ENCODE peak calls at places on chromosomes 2 and 18, in six cellular contexts. F, J, G, D, P and E are unnamed samples.

GRCh38 chr18:23710068-23710527 is 20.8 kb downstream of the LAMA3 start:
- DNase-seq in F (no peak), J (no peak), G (peak), D (no peak), P (peak), E (no peak)

GRCh38 chr18:55706893-55707292 is 118.9 kb upstream of the TCF4 start:
- DNase-seq in F (no peak), J (no peak), G (peak), D (no peak), P (no peak), E (peak)

GRCh38 chr2:156589381-156590079 is 153.4 kb downstream of the GPD2 start:
- DNase-seq in F (peak), J (no peak), G (peak), D (peak), P (no peak), E (peak)

GRCh38 chr2:213834331-213834730 is 550.1 kb downstream of the SPAG16 start:
- DNase-seq in F (no peak), J (no peak), G (peak), D (no peak), P (no peak), E (peak)

GRCh38 chr2:199019898-199020507 is 437.7 kb downstream of the SATB2 start:
- DNase-seq in F (peak), J (no peak), G (peak), D (no peak), P (no peak), E (peak)

GRCh38 chr2:45257820-45258219 is 248.6 kb upstream of the SIX2 start:
- DNase-seq in F (no peak), J (no peak), G (no peak), D (no peak), P (no peak), E (no peak)

GRCh38 chr2:169978402-169979017 is 151.3 kb downstream of the UBR3 start:
- DNase-seq in F (peak), J (no peak), G (no peak), D (no peak), P (no peak), E (no peak)

GRCh38 chr2:101546376-101547058 is 71.6 kb upstream of the RFX8 start:
- DNase-seq in F (no peak), J (no peak), G (peak), D (no peak), P (no peak), E (peak)

GRCh38 chr2:173048901-173049661 is 26.6 kb upstream of the MAP3K20 start:
- DNase-seq in F (no peak), J (no peak), G (peak), D (peak), P (peak), E (peak)

GRCh38 chr2:68385232-68385906 is 20.3 kb downstream of the PLEK start:
- DNase-seq in F (no peak), J (no peak), G (no peak), D (no peak), P (no peak), E (no peak)

GRCh38 chr2:30237346-30238142 is 6.2 kb downstream of the LBH start:
- DNase-seq in F (no peak), J (no peak), G (no peak), D (peak), P (no peak), E (no peak)

GRCh38 chr2:46970334-46971288 is 55.0 kb upstream of the MCFD2 start:
- DNase-seq in F (no peak), J (no peak), G (peak), D (no peak), P (no peak), E (no peak)

GRCh38 chr2:204293884-204294535 is 251.3 kb upstream of the PARD3B start:
- DNase-seq in F (no peak), J (no peak), G (no peak), D (no peak), P (no peak), E (no peak)

GRCh38 chr2:29165362-29166236 is 50.4 kb downstream of the CLIP4 start:
- DNase-seq in F (no peak), J (no peak), G (peak), D (no peak), P (no peak), E (peak)

GRCh38 chr2:23624378-23624777 is 239.4 kb downstream of the KLHL29 start:
- DNase-seq in F (peak), J (no peak), G (no peak), D (peak), P (peak), E (no peak)

GRCh38 chr18:76994086-76994654 is 138.4 kb downstream of the MBP start:
- DNase-seq in F (no peak), J (no peak), G (peak), D (no peak), P (no peak), E (no peak)

GRCh38 chr18:72727038-72727690 is 140.6 kb downstream of the NETO1 start:
- DNase-seq in F (no peak), J (no peak), G (no peak), D (no peak), P (no peak), E (no peak)

GRCh38 chr2:9150906-9151305 is 55.7 kb upstream of the ASAP2 start:
- DNase-seq in F (no peak), J (no peak), G (no peak), D (no peak), P (no peak), E (no peak)

GRCh38 chr2:139684286-139684860 is 904.2 kb upstream of the NXPH2 start:
- DNase-seq in F (peak), J (no peak), G (no peak), D (no peak), P (no peak), E (no peak)

GRCh38 chr2:54459037-54459441 is 2.9 kb downstream of the SPTBN1 start:
- DNase-seq in F (no peak), J (no peak), G (peak), D (no peak), P (no peak), E (peak)

GRCh38 chr18:76444436-76445105 is 50.5 kb downstream of the ZNF516 start:
- DNase-seq in F (no peak), J (no peak), G (no peak), D (no peak), P (no peak), E (no peak)

GRCh38 chr2:23387221-23387550 is 2.2 kb downstream of the KLHL29 start:
- DNase-seq in F (no peak), J (no peak), G (peak), D (no peak), P (no peak), E (no peak)

GRCh38 chr2:29123584-29124349 is 8.6 kb downstream of the CLIP4 start:
- DNase-seq in F (no peak), J (no peak), G (peak), D (no peak), P (no peak), E (peak)

GRCh38 chr2:60486067-60486466 is 67.4 kb downstream of the BCL11A start:
- DNase-seq in F (no peak), J (no peak), G (no peak), D (no peak), P (no peak), E (no peak)